ENCODE peak calls at places on chromosomes 7 and 10, in six cellular contexts. W, X, V, C, Z and B are unnamed samples.

GRCh38 chr10:101287922-101288638 is 58.8 kb upstream of the LBX1 start:
- DNase-seq in Z (no peak), V (no peak), W (no peak), C (peak; percentile 26), X (no peak), B (peak; percentile 86)

GRCh38 chr10:23203369-23204325 is 11.5 kb downstream of the PTF1A start:
- DNase-seq in Z (no peak), W (no peak), X (no peak), V (no peak), C (no peak), B (peak; percentile 54)

GRCh38 chr7:37806152-37806551 is 42.2 kb upstream of the NME8 start:
- DNase-seq in C (no peak), W (no peak), Z (no peak), V (no peak), X (no peak), B (no peak)

GRCh38 chr10:37747081-37747480 is 110.3 kb downstream of the ZNF248 start:
- DNase-seq in W (no peak), V (no peak), C (no peak), Z (no peak), X (no peak), B (no peak)

GRCh38 chr7:151705744-151706567 is 171.0 kb downstream of the PRKAG2 start:
- DNase-seq in W (no peak), C (no peak), V (no peak), X (peak; percentile 47), Z (no peak), B (peak; percentile 90)

GRCh38 chr10:100816671-100817070 is 71.3 kb downstream of the PAX2 start:
- DNase-seq in Z (no peak), C (no peak), X (no peak), V (no peak), W (no peak), B (no peak)

GRCh38 chr10:115030483-115031200 is 62.5 kb upstream of the ATRNL1 start:
- DNase-seq in V (no peak), W (no peak), X (no peak), Z (no peak), C (no peak), B (no peak)

GRCh38 chr10:114458955-114459354 is 54.7 kb upstream of the AFAP1L2 start:
- DNase-seq in C (no peak), X (no peak), V (peak; percentile 24), Z (no peak), W (no peak), B (peak; percentile 83)

GRCh38 chr10:133388265-133388972 is 5.5 kb upstream of the MTG1 start:
- DNase-seq in C (peak; percentile 11), V (no peak), W (no peak), X (no peak), Z (no peak), B (peak; percentile 33)

GRCh38 chr7:19079066-19079465 is 38.4 kb downstream of the TWIST1 start:
- DNase-seq in Z (peak; percentile 31), W (no peak), X (peak; percentile 33), V (peak; percentile 68), C (no peak), B (no peak)

GRCh38 chr7:65251851-65252620 is 121.6 kb upstream of the ZNF92 start:
- DNase-seq in Z (no peak), C (peak; percentile 46), W (no peak), X (peak; percentile 55), V (peak; percentile 56), B (peak; percentile 90)

GRCh38 chr7:115269486-115269885 is 347.6 kb downstream of the MDFIC start:
- DNase-seq in Z (no peak), V (no peak), X (peak; percentile 29), W (no peak), C (no peak), B (no peak)

GRCh38 chr10:17196573-17196972 is 4.9 kb downstream of the TRDMT1 start:
- DNase-seq in X (no peak), W (no peak), Z (no peak), V (no peak), C (no peak), B (no peak)

GRCh38 chr10:51804861-51805260 is 105.5 kb upstream of the CSTF2T start:
- DNase-seq in W (no peak), X (peak; percentile 16), Z (peak; percentile 37), C (no peak), V (peak; percentile 14), B (no peak)

GRCh38 chr10:115136616-115137015 is 43.5 kb downstream of the ATRNL1 start:
- DNase-seq in W (no peak), X (no peak), V (no peak), Z (no peak), C (no peak), B (no peak)

GRCh38 chr10:123398180-123398591 is 244.0 kb downstream of the BUB3 start:
- DNase-seq in Z (no peak), X (no peak), C (no peak), V (no peak), W (no peak), B (no peak)

GRCh38 chr7:31340603-31341002 is at the start of gene NEUROD6:
- DNase-seq in Z (no peak), X (no peak), V (no peak), C (no peak), W (no peak), B (no peak)

GRCh38 chr10:69043931-69044531 is 43.9 kb upstream of the SRGN start:
- DNase-seq in X (no peak), Z (no peak), W (no peak), C (no peak), V (no peak), B (no peak)

GRCh38 chr10:184174-184573 is 48.9 kb downstream of the ZMYND11 start:
- DNase-seq in V (no peak), Z (no peak), X (no peak), W (no peak), C (no peak), B (no peak)

GRCh38 chr7:29606830-29607229 is 43.2 kb downstream of the PRR15 start:
- DNase-seq in W (no peak), V (no peak), Z (no peak), C (no peak), X (no peak), B (no peak)

GRCh38 chr10:71285180-71285545 is 33.9 kb upstream of the SLC29A3 start:
- DNase-seq in C (peak; percentile 69), X (no peak), W (peak; percentile 23), V (no peak), Z (no peak), B (peak; percentile 97)

GRCh38 chr7:74289660-74290589 is 718 bp downstream of the CLIP2 start:
- DNase-seq in C (peak; percentile 67), X (no peak), V (no peak), W (no peak), Z (no peak), B (peak; percentile 82)

DNA sequence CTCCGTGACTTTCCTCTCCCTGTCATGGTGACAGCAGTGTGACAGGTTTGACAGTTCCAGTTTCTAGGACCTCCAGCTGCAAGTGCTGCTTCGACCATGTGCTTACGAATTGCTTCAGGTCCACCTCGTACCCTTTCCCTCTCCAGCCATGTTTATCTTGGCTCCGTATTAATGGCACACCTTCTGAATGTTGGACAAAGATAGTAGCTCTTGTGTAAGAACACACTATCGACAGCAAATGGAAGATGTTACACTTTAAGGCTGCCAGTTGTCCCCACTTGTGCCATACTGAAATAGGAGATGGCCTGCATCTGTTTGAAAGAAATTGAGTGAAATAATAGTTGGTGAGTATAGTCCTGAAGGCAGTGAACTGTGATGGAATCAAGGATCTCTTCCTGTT is 629.8 kb upstream of the GALNT17 start:
- DNase-seq in X (no peak), C (no peak), V (no peak), Z (no peak), W (no peak), B (no peak)
- H3K4me3 ChIP-seq in X (no peak overlapping the region), C (no peak overlapping the region), V (no peak overlapping the region), Z (no peak overlapping the region), W (no peak overlapping the region), B (no peak overlapping the region)

GRCh38 chr10:33123680-33124079 is 165.7 kb upstream of the ITGB1 start:
- DNase-seq in W (no peak), X (no peak), V (no peak), C (no peak), Z (no peak), B (no peak)
- H3K4me3 ChIP-seq in W (no peak overlapping the region), X (no peak overlapping the region), V (no peak overlapping the region), C (no peak overlapping the region), Z (no peak overlapping the region), B (no peak overlapping the region)

GRCh38 chr10:19819419-19820033 is 3.3 kb downstream of the PLXDC2 start:
- DNase-seq in W (peak; percentile 89), C (no peak), X (peak; percentile 35), Z (no peak), V (peak; percentile 66), B (peak; percentile 41)

GRCh38 chr10:19815478-19816419 is 483 bp upstream of the PLXDC2 start:
- DNase-seq in Z (no peak), C (peak; percentile 85), X (peak; percentile 83), V (peak; percentile 74), W (peak; percentile 61), B (peak; percentile 84)

GRCh38 chr10:19815036-19815435 is 1.2 kb upstream of the PLXDC2 start:
- DNase-seq in W (no peak), V (no peak), X (no peak), C (no peak), Z (no peak), B (no peak)

GRCh38 chr10:19817251-19818046 is 1.2 kb downstream of the PLXDC2 start:
- DNase-seq in X (no peak), W (no peak), C (peak; percentile 51), V (no peak), Z (no peak), B (peak; percentile 78)

GRCh38 chr10:19816420-19817250 is at the start of gene PLXDC2:
- DNase-seq in Z (no peak), W (peak; percentile 42), C (peak; percentile 61), V (peak; percentile 70), X (peak; percentile 40), B (peak; percentile 59)
- H3K4me3 ChIP-seq in Z (peak within 1 kb of the TSS; percentile 60), W (peak within 1 kb of the TSS; percentile 84), C (peak within 1 kb of the TSS; percentile 53), V (peak within 1 kb of the TSS; percentile 81), X (peak within 1 kb of the TSS; percentile 99), B (peak within 1 kb of the TSS; percentile 95)

GRCh38 chr7:21886396-21886795 is 59.3 kb downstream of the CDCA7L start:
- DNase-seq in X (no peak), Z (no peak), V (no peak), C (no peak), W (no peak), B (peak; percentile 30)
- H3K4me3 ChIP-seq in X (no peak overlapping the region), Z (no peak overlapping the region), V (no peak overlapping the region), C (no peak overlapping the region), W (no peak overlapping the region), B (no peak overlapping the region)